ENCODE peak calls at places on chromosome X, in four cellular contexts. M, Q, O and C are unnamed samples.

GRCh38 chrX:56564182-56564885 is 907 bp downstream of the UBQLN2 start:
- DNase-seq in O (peak; percentile 16), Q (peak; percentile 6), M (no peak), C (peak; percentile 15)

GRCh38 chrX:11445540-11445939 is 152.3 kb downstream of the AMELX start:
- DNase-seq in O (no peak), M (no peak), Q (no peak), C (no peak)

GRCh38 chrX:13380230-13380629 is 60.4 kb upstream of the ATXN3L start:
- DNase-seq in O (peak; percentile 34), Q (no peak), M (no peak), C (no peak)

GRCh38 chrX:100685284-100685996 is 41.4 kb downstream of the SRPX2 start:
- DNase-seq in M (no peak), Q (peak; percentile 85), O (peak; percentile 84), C (no peak)

GRCh38 chrX:128800138-128800537 is 723.2 kb downstream of the SMARCA1 start:
- DNase-seq in M (no peak), Q (no peak), O (no peak), C (no peak)

GRCh38 chrX:152842772-152843338 is 12.0 kb downstream of the NSDHL start:
- DNase-seq in M (no peak), Q (no peak), O (no peak), C (no peak)

GRCh38 chrX:103554687-103555417 is 30.5 kb upstream of the TCEAL4 start:
- DNase-seq in M (peak; percentile 17), Q (peak; percentile 49), O (peak; percentile 62), C (peak; percentile 45)

GRCh38 chrX:78063687-78064086 is 40.4 kb upstream of the PGK1 start:
- DNase-seq in Q (no peak), O (no peak), M (no peak), C (no peak)

GRCh38 chrX:34578237-34578636 is 78.8 kb downstream of the TMEM47 start:
- DNase-seq in Q (peak; percentile 32), O (peak; percentile 63), M (no peak), C (no peak)

GRCh38 chrX:10579753-10580060 is 40.7 kb downstream of the MID1 start:
- DNase-seq in Q (peak; percentile 39), O (peak; percentile 43), M (no peak), C (no peak)

GRCh38 chrX:75038925-75039324 is 113.7 kb upstream of the NEXMIF start:
- DNase-seq in Q (peak; percentile 1), M (no peak), O (peak; percentile 21), C (no peak)

GRCh38 chrX:154121207-154121606 is 22.8 kb upstream of the OPN1LW start:
- DNase-seq in Q (no peak), M (no peak), O (no peak), C (no peak)

GRCh38 chrX:74291964-74292891 is 11.8 kb upstream of the ZCCHC13 start:
- DNase-seq in Q (peak; percentile 85), M (peak; percentile 88), O (peak; percentile 93), C (peak; percentile 78)

GRCh38 chrX:13007519-13008188 is 32.7 kb downstream of the TMSB4X start:
- DNase-seq in Q (no peak), O (peak; percentile 62), M (no peak), C (no peak)

GRCh38 chrX:373641-374471 is 12.9 kb downstream of the PPP2R3B start:
- DNase-seq in O (peak; percentile 30), M (peak; percentile 38), Q (no peak), C (no peak)

GRCh38 chrX:2385224-2385623 is 115.6 kb downstream of the DHRSX start:
- DNase-seq in Q (peak; percentile 91), O (peak; percentile 77), M (no peak), C (no peak)

GRCh38 chrX:31499120-31499519 is 427.3 kb upstream of the FTHL17 start:
- DNase-seq in M (no peak), O (peak; percentile 71), Q (peak; percentile 62), C (no peak)

GRCh38 chrX:86192827-86193226 is 44.6 kb downstream of the DACH2 start:
- DNase-seq in O (no peak), M (no peak), Q (no peak), C (no peak)

GRCh38 chrX:2474963-2475726 is 25.6 kb downstream of the DHRSX start:
- DNase-seq in O (no peak), Q (no peak), M (no peak), C (no peak)

GRCh38 chrX:27276751-27277150 is 186.4 kb downstream of the PPP4R3C start:
- DNase-seq in Q (no peak), M (no peak), O (no peak), C (no peak)

GRCh38 chrX:65502618-65503017 is 32.0 kb downstream of the LAS1L start:
- DNase-seq in M (no peak), O (no peak), Q (no peak), C (no peak)

GRCh38 chrX:138845791-138846190 is 134.3 kb upstream of the FGF13 start:
- DNase-seq in Q (no peak), M (no peak), O (no peak), C (no peak)

GRCh38 chrX:10726647-10727046 is 106.3 kb upstream of the MID1 start:
- DNase-seq in M (no peak), O (peak; percentile 75), Q (peak; percentile 60), C (no peak)

GRCh38 chrX:40406330-40406859 is 174.4 kb upstream of the ATP6AP2 start:
- DNase-seq in O (no peak), Q (no peak), M (no peak), C (no peak)

DNA sequence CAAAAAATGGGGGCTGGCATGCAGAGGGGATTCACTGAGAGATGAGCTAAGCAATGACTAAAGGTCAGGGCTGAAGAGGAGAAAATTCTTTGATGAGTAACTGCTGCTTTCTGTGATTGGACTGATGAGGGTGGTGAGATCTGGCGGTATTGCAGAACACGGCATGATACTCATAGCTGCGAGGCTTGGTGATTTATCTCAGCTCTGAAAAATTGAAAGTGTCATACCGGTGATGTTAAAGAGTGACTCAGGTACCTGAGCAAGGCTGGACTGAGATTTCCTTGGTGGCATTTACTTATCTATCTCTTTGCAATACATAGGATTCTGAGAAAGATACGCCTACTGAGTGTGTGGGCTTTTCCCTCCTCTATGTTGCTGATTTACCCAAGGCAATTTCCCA is 204.1 kb upstream of the DDX53 start:
- DNase-seq in O (no peak), M (no peak), Q (no peak), C (no peak)
- H3K27ac ChIP-seq in O (no peak overlapping the region), M (no peak overlapping the region), Q (no peak overlapping the region), C (no peak overlapping the region)

DNA sequence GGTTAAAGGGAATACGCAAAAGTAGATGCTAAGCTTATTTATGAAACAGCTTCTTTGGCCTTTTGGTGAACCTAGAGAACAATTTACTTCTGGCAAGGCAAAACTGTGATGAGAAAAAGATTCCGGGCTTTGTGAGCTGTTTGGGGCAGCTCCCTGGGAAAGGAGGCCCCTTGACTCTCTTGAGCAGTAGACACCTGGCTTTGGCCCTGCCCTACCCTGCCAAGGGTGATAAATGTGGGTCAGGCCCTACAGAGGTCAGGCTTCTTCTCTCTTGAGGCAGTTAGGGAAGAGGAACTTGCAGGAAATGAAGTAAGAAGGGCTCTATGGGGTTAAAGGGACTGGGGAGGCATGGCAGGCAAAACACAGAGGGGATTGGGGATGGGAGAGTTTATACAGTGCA is 509.7 kb downstream of the MID1IP1 start:
- DNase-seq in Q (no peak), M (no peak), O (no peak), C (no peak)
- H3K27ac ChIP-seq in Q (no peak overlapping the region), M (no peak overlapping the region), O (no peak overlapping the region), C (no peak overlapping the region)

GRCh38 chrX:67536564-67536963 is 7.3 kb upstream of the AR start:
- DNase-seq in Q (no peak), M (no peak), O (no peak), C (no peak)
- H3K27ac ChIP-seq in Q (no peak overlapping the region), M (no peak overlapping the region), O (no peak overlapping the region), C (no peak overlapping the region)

GRCh38 chrX:135543924-135544323 is 23.5 kb downstream of the INTS6L start:
- DNase-seq in Q (no peak), M (no peak), O (no peak), C (no peak)
- H3K27ac ChIP-seq in Q (no peak overlapping the region), M (peak overlapping the region; percentile 38), O (no peak overlapping the region), C (no peak overlapping the region)

DNA sequence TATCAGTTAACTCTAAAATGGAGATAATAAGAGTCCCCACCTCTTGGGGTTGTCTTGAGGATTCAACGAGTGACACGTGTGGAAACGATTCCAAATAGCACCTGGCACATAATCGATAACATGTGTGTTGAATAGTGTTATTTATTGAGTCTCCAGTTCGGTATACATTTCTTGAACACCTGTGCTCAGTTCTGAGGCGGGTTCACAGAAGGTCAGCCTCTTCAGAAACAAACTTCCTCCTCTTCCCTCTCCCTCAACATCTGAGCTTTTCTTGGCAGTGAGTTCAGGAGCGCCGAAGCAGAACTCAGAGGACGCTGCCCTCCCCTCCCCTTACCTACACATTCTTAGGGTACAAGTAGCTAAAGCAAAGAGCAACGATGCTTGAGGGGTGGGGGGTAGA is 934 bp downstream of the PDHA1 start:
- DNase-seq in Q (no peak), M (no peak), O (no peak), C (no peak)
- H3K27ac ChIP-seq in Q (no peak overlapping the region), M (peak overlapping the region; percentile 92), O (peak overlapping the region; percentile 79), C (no peak overlapping the region)

DNA sequence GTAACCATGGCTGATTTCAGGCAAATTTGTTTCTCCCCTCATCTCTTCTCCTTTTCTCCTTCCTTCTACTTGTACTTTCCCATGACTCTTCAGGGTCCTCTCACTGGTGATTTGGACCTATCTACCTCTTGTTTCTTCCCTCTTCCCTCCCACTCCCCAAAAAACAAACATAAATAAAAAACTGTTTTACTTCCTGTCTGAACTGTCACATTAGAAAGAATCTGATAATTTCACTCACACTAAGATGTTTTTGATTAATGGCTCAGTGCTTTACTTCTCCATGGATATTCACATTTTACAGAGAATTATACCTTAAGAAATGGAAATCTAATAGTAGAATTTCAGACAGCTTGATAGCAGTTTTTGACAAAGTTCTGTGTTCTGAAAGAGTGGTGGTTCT is 7.2 kb downstream of the STK26 start:
- DNase-seq in M (no peak), Q (no peak), O (no peak), C (no peak)
- H3K27ac ChIP-seq in M (no peak overlapping the region), Q (no peak overlapping the region), O (no peak overlapping the region), C (no peak overlapping the region)

DNA sequence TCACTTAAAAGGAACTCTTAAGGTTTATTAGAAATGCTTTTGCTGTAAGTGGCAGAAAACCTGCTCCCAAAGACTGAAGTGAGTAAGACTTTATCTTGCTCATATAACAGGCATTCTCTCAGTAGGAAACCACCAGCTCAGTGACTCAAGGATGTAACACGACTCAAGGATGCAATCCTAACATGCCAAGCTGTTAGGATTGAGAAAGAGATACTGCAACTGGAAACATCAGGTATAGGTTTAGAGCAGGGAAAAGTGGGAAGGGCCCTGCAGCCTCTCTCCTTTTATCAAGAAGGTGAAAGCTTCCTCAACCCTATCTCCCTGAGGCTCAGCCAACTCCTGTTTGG is 11.9 kb upstream of the SLC9A7 start:
- DNase-seq in Q (peak; percentile 82), M (no peak), O (peak; percentile 76), C (no peak)
- H3K27ac ChIP-seq in Q (peak overlapping the region; percentile 93), M (no peak overlapping the region), O (no peak overlapping the region), C (no peak overlapping the region)

DNA sequence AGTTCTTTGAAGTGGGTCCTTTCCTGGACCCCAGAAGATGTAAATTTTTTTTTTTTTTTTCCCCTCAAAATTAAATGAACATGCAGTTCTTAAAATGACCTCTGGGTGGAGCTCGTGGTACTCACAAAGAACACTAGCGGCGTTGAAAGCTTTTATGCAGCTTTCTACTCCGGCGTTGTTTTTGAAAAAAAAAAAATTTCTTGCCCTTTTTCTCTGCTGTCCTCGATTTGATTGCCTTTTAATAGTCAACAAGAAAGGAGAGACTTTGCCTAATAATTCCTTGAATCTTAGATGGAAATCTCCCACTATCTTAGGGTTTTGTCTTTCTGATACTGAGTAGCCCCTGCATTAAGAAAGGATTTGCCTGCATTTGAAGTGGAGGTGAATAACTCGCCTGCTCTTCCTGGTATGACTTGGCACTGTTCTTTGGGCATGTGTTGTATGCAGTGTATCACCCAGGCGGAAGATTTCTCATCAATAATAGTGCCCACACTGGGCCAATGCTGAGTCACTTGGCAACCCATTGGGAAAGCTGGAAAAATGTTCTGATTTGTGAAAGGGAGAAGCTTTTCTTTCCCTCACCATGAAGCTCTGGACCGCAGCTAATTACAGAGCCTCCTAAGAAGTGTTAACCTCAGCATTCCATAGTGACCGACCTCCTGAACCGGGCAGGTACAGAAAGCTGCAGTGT is 104.0 kb downstream of the PHEX start:
- DNase-seq in O (peak; percentile 59), M (no peak), Q (no peak), C (no peak)
- H3K27ac ChIP-seq in O (no peak overlapping the region), M (peak overlapping the region; percentile 68), Q (peak overlapping the region; percentile 82), C (peak overlapping the region; percentile 28)